ENCODE peak calls at places on chromosome 7, in seven cellular contexts. E, W, H, N, T, A and L are unnamed samples.

GRCh38 chr7:143393267-143394041 is 12.3 kb downstream of the ZYX start:
- DNase-seq in W (peak), T (no peak), A (no peak), N (peak), E (no peak), H (no peak), L (no peak)

GRCh38 chr7:79272066-79272669 is 181.3 kb downstream of the MAGI2 start:
- DNase-seq in W (peak), T (no peak), A (peak), E (peak), H (peak), N (no peak), L (peak)

GRCh38 chr7:84538268-84538667 is 343.7 kb upstream of the SEMA3A start:
- DNase-seq in E (no peak), T (no peak), W (peak), H (no peak), A (no peak), N (no peak), L (peak)

GRCh38 chr7:148485618-148486017 is 104.9 kb upstream of the C7orf33 start:
- DNase-seq in T (no peak), H (no peak), E (no peak), N (no peak), W (no peak), A (no peak), L (peak)

GRCh38 chr7:83677180-83677866 is 28.4 kb upstream of the SEMA3E start:
- DNase-seq in E (no peak), H (peak), T (no peak), A (peak), N (no peak), W (peak), L (peak)

GRCh38 chr7:76426246-76426645 is 1.5 kb downstream of the ZP3 start:
- DNase-seq in H (no peak), A (no peak), W (no peak), T (no peak), N (no peak), E (no peak), L (no peak)

GRCh38 chr7:117250801-117251200 is 72.1 kb downstream of the WNT2 start:
- DNase-seq in A (no peak), W (peak), E (no peak), H (no peak), T (no peak), N (no peak), L (peak)

GRCh38 chr7:3032256-3032655 is 11.4 kb downstream of the CARD11 start:
- DNase-seq in W (no peak), T (no peak), E (no peak), N (no peak), A (no peak), H (no peak), L (no peak)

GRCh38 chr7:69177941-69178494 is 420.3 kb upstream of the AUTS2 start:
- DNase-seq in A (no peak), T (no peak), E (no peak), H (peak), W (no peak), N (no peak), L (no peak)

GRCh38 chr7:27842851-27843250 is 102.9 kb downstream of the TAX1BP1 start:
- DNase-seq in T (no peak), E (no peak), N (no peak), A (no peak), W (no peak), H (peak), L (no peak)

GRCh38 chr7:36154255-36155212 is 1.5 kb downstream of the EEPD1 start:
- DNase-seq in N (no peak), T (no peak), H (no peak), W (no peak), A (no peak), E (no peak), L (no peak)

GRCh38 chr7:95472521-95473160 is 13.1 kb upstream of the ASB4 start:
- DNase-seq in E (no peak), N (no peak), H (peak), W (peak), A (no peak), T (no peak), L (no peak)

GRCh38 chr7:55192718-55193117 is 172.4 kb upstream of the LANCL2 start:
- DNase-seq in E (no peak), T (peak), A (no peak), H (no peak), N (peak), W (peak), L (peak)

GRCh38 chr7:147419001-147419400 is 1171.6 kb upstream of the C7orf33 start:
- DNase-seq in W (peak), H (peak), N (no peak), A (no peak), E (no peak), T (no peak), L (no peak)

GRCh38 chr7:24356758-24357386 is 72.9 kb downstream of the NPY start:
- DNase-seq in T (no peak), H (no peak), A (no peak), N (no peak), E (no peak), W (no peak), L (no peak)

GRCh38 chr7:150515752-150516151 is 1.1 kb downstream of the GIMAP7 start:
- DNase-seq in W (no peak), T (no peak), H (no peak), A (no peak), E (no peak), N (no peak), L (no peak)

GRCh38 chr7:132411142-132411541 is 165.1 kb downstream of the PLXNA4 start:
- DNase-seq in E (no peak), T (no peak), W (no peak), A (no peak), N (no peak), H (no peak), L (no peak)

GRCh38 chr7:143974457-143974856 is 19.8 kb downstream of the OR2F1 start:
- DNase-seq in E (no peak), W (no peak), N (no peak), H (no peak), A (peak), T (no peak), L (no peak)

GRCh38 chr7:141562972-141563371 is 11.8 kb downstream of the AGK start:
- DNase-seq in N (no peak), H (no peak), W (no peak), E (no peak), T (no peak), A (no peak), L (no peak)

GRCh38 chr7:104656467-104656866 is 328.1 kb downstream of the LHFPL3 start:
- DNase-seq in E (no peak), N (no peak), A (no peak), H (peak), W (no peak), T (no peak), L (no peak)

GRCh38 chr7:6175642-6176041 is 96.8 kb downstream of the CYTH3 start:
- DNase-seq in T (no peak), W (peak), H (no peak), E (no peak), N (no peak), A (peak), L (peak)

GRCh38 chr7:2425749-2426148 is 22.3 kb downstream of the CHST12 start:
- DNase-seq in N (no peak), A (no peak), E (no peak), W (no peak), T (no peak), H (no peak), L (no peak)

GRCh38 chr7:80833289-80834104 is 85.4 kb downstream of the SEMA3C start:
- DNase-seq in H (no peak), N (no peak), A (peak), W (peak), E (no peak), T (no peak), L (no peak)

GRCh38 chr7:127983804-127984332 is 47.4 kb downstream of the LRRC4 start:
- DNase-seq in E (no peak), T (no peak), N (no peak), H (peak), A (peak), W (peak), L (peak)

GRCh38 chr7:41247128-41247865 is 455.6 kb downstream of the INHBA start:
- DNase-seq in H (no peak), W (peak), A (no peak), T (no peak), N (no peak), E (no peak), L (peak)

GRCh38 chr7:141198191-141198958 is 124.5 kb downstream of the TMEM178B start:
- DNase-seq in E (no peak), A (no peak), W (no peak), N (no peak), H (peak), T (peak), L (no peak)

GRCh38 chr7:156964971-156965370 is 15.5 kb downstream of the NOM1 start:
- DNase-seq in N (no peak), E (no peak), T (no peak), W (no peak), H (no peak), A (no peak), L (no peak)

GRCh38 chr7:79452032-79452494 is 1.4 kb downstream of the MAGI2 start:
- DNase-seq in N (peak), T (peak), H (peak), E (peak), A (peak), W (peak), L (peak)

GRCh38 chr7:16739863-16740622 is 13.5 kb upstream of the TSPAN13 start:
- DNase-seq in N (no peak), T (no peak), W (peak), E (no peak), H (peak), A (peak), L (peak)

GRCh38 chr7:73725703-73726466 is 6.4 kb upstream of the STX1A start:
- DNase-seq in H (peak), E (peak), W (peak), A (peak), N (peak), T (peak), L (peak)

GRCh38 chr7:31783221-31783620 is 96.2 kb downstream of the PPP1R17 start:
- DNase-seq in N (no peak), E (no peak), W (no peak), T (no peak), H (no peak), A (no peak), L (no peak)

GRCh38 chr7:945556-946255 is 8.8 kb downstream of the ADAP1 start:
- DNase-seq in A (peak), E (no peak), T (peak), W (no peak), N (peak), H (peak), L (no peak)

GRCh38 chr7:944744-945143 is 9.7 kb downstream of the ADAP1 start:
- DNase-seq in E (no peak), N (no peak), T (no peak), A (no peak), W (no peak), H (no peak), L (no peak)

GRCh38 chr7:947391-948210 is 6.9 kb downstream of the ADAP1 start:
- DNase-seq in T (no peak), E (no peak), W (no peak), H (no peak), N (no peak), A (no peak), L (no peak)

GRCh38 chr7:946256-946996 is 8.1 kb downstream of the ADAP1 start:
- DNase-seq in A (no peak), N (no peak), T (no peak), H (no peak), E (no peak), W (no peak), L (no peak)

DNA sequence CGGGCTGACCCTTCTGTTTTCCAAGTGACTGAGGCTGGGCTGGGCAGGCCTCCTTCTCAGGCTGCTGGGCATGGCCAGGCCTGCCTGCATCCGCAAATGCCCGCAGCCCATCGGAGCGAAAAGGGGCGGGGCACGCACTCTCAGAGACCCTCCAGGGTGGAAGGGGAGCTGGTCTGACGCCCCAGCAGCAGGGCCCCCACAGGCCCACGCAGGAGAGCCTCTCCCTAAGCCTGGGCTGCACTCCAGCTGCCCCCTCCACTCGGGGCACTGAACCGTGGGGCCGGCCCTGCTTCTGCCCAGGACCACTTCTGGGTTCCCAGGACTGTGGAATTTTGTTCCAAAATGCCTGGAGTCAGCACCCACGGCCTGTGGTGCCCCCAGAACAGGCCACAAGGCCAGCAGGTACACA is 9.3 kb downstream of the ADAP1 start:
- DNase-seq in H (no peak), E (no peak), N (no peak), A (no peak), T (no peak), W (no peak), L (no peak)
- H2BK5ac ChIP-seq in H (no peak), E (peak), N (no peak), A (no peak), T (peak), W (no peak), L (no peak)

DNA sequence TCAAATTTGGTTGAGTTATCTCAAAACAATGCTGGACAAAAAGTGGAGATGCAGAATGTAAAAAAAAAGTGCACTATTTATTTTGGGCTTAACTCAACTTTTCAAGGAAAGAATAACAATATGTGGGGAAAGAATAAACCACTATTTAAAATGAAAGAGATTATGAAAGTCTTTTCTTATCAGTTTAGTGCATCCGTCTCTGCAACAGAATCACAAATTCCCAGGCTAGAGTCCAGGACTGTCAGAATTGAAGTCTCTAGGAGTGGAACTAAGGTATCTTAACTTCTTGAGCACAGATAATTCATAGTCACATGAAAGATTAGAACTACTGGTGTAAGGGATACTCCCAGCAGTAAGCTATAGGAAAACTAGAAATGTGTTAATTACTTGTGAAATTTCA is 1200.3 kb upstream of the LRRN3 start:
- DNase-seq in H (no peak), E (no peak), T (no peak), W (no peak), A (no peak), N (no peak), L (no peak)
- H2BK5ac ChIP-seq in H (no peak), E (no peak), T (no peak), W (no peak), A (no peak), N (no peak), L (no peak)

GRCh38 chr7:8042796-8043535 is 74.4 kb downstream of the GLCCI1 start:
- DNase-seq in T (no peak), H (no peak), A (no peak), W (peak), E (no peak), N (no peak), L (no peak)

GRCh38 chr7:8040768-8041369 is 72.3 kb downstream of the GLCCI1 start:
- DNase-seq in W (no peak), E (no peak), T (no peak), A (no peak), N (no peak), H (no peak), L (no peak)

GRCh38 chr7:8044761-8045430 is 76.3 kb downstream of the GLCCI1 start:
- DNase-seq in T (no peak), W (no peak), N (no peak), H (no peak), A (no peak), E (no peak), L (no peak)
- H2BK5ac ChIP-seq in T (no peak), W (no peak), N (no peak), H (no peak), A (no peak), E (no peak), L (no peak)

GRCh38 chr7:72140566-72140965 is 271.6 kb downstream of the CALN1 start:
- DNase-seq in H (no peak), E (no peak), W (no peak), N (no peak), T (no peak), A (no peak), L (no peak)
- H2BK5ac ChIP-seq in H (no peak), E (no peak), W (no peak), N (no peak), T (no peak), A (no peak), L (no peak)

GRCh38 chr7:20804376-20804775 is 17.7 kb upstream of the SP8 start:
- DNase-seq in T (no peak), A (no peak), E (no peak), W (no peak), N (no peak), H (no peak), L (no peak)
- H2BK5ac ChIP-seq in T (no peak), A (no peak), E (no peak), W (no peak), N (no peak), H (no peak), L (no peak)

GRCh38 chr7:138945169-138945568 is 36.0 kb downstream of the KIAA1549 start:
- DNase-seq in H (peak), T (no peak), E (no peak), W (no peak), A (no peak), N (no peak), L (no peak)

GRCh38 chr7:138945806-138946205 is 35.4 kb downstream of the KIAA1549 start:
- DNase-seq in H (no peak), W (no peak), A (no peak), N (no peak), T (no peak), E (no peak), L (no peak)

GRCh38 chr7:138951953-138952352 is 29.2 kb downstream of the KIAA1549 start:
- DNase-seq in N (no peak), T (no peak), W (no peak), A (peak), H (no peak), E (no peak), L (no peak)

GRCh38 chr7:138949421-138950088 is 31.6 kb downstream of the KIAA1549 start:
- DNase-seq in E (no peak), A (no peak), H (no peak), W (no peak), T (no peak), N (no peak), L (no peak)

DNA sequence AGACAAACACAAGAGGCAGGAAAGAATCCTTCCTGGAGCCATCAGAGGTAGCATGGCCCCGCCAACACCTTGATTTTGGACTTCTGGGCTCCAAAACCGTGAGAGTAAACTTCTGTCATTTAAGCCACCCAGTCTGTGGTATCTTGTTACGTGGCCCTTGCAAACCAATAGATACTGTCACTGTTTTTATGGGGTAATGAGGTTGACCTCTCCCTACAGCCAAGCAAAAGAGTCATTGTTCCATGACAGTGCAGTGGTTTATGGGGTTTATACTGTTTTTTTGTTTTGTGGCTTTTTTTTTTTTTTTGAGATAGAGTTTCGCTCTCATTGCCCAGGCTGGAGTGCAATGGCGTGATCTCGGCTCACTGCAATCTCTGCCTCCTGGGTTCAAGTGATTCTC is 32.8 kb downstream of the KIAA1549 start:
- DNase-seq in W (no peak), N (no peak), A (no peak), H (no peak), T (no peak), E (no peak), L (no peak)
- H2BK5ac ChIP-seq in W (no peak), N (no peak), A (peak), H (no peak), T (no peak), E (no peak), L (no peak)